ENCODE peak calls at places on chromosomes 12 and 14, in eight cellular contexts. X is EL; R is fibroblast of the conjunctiva; O is immature natural killer cell; Q is activated CD8-positive, alpha-beta memory T cell treated with anti-CD3 and anti-CD28 coated beads, Interleukin-2, amount 50 U/mL, for 4 hours; G is activated T-cell treated with anti-CD3 and anti-CD28 coated beads, Interleukin-2, amount 50 U/mL, for 48 hours; Y is left ventricle myocardium superior; T is psoas muscle. U is an unnamed sample.

GRCh38 chr12:113766880-113767878 is 198.9 kb downstream of the RBM19 start:
- DNase-seq in X (peak; percentile 90), R (peak; percentile 18), O (no peak), Q (no peak), G (no peak), Y (no peak), T (no peak), U (no peak)

GRCh38 chr12:4272014-4272975 is 1.3 kb upstream of the CCND2 start:
- DNase-seq in X (no peak), R (peak; percentile 51), O (peak; percentile 91), Q (peak; percentile 86), G (peak; percentile 91), Y (peak; percentile 80), T (peak; percentile 77), U (peak; percentile 89)

GRCh38 chr14:101820283-101820798 is 58.8 kb downstream of the PPP2R5C start:
- DNase-seq in X (no peak), R (no peak), O (peak; percentile 81), Q (peak; percentile 46), G (peak; percentile 63), Y (no peak), T (no peak), U (no peak)

GRCh38 chr14:74508292-74508731 is 14.7 kb downstream of the ISCA2 start:
- DNase-seq in X (no peak), R (no peak), O (no peak), Q (no peak), G (no peak), Y (no peak), T (no peak), U (no peak)

GRCh38 chr14:52678591-52678990 is 16.8 kb downstream of the ERO1A start:
- DNase-seq in X (no peak), R (no peak), O (no peak), Q (no peak), G (no peak), Y (no peak), T (no peak), U (no peak)

GRCh38 chr12:122096591-122097149 is 18.1 kb downstream of the MLXIP start:
- DNase-seq in X (no peak), R (no peak), O (no peak), Q (no peak), G (no peak), Y (peak; percentile 61), T (peak; percentile 84), U (no peak)

GRCh38 chr12:76020281-76020680 is 11.3 kb downstream of the PHLDA1 start:
- DNase-seq in X (peak; percentile 81), R (no peak), O (peak; percentile 90), Q (peak; percentile 67), G (peak; percentile 87), Y (no peak), T (no peak), U (no peak)

GRCh38 chr14:50388256-50388931 is 8.3 kb downstream of the CDKL1 start:
- DNase-seq in X (no peak), R (no peak), O (no peak), Q (no peak), G (no peak), Y (no peak), T (no peak), U (no peak)

GRCh38 chr12:101924647-101925046 is 47.3 kb downstream of the DRAM1 start:
- DNase-seq in X (peak; percentile 60), R (no peak), O (no peak), Q (no peak), G (no peak), Y (no peak), T (no peak), U (no peak)

GRCh38 chr12:68784015-68784414 is 24.0 kb upstream of the MDM2 start:
- DNase-seq in X (no peak), R (no peak), O (no peak), Q (no peak), G (no peak), Y (no peak), T (no peak), U (no peak)

GRCh38 chr12:79883216-79883615 is 51.7 kb downstream of the PPP1R12A start:
- DNase-seq in X (peak; percentile 54), R (no peak), O (no peak), Q (no peak), G (no peak), Y (no peak), T (no peak), U (no peak)

GRCh38 chr14:53938126-53938671 is 18.4 kb downstream of the BMP4 start:
- DNase-seq in X (peak; percentile 41), R (no peak), O (no peak), Q (no peak), G (no peak), Y (no peak), T (no peak), U (no peak)

GRCh38 chr14:30657606-30658163 is 35.6 kb downstream of the SCFD1 start:
- DNase-seq in X (no peak), R (no peak), O (no peak), Q (no peak), G (no peak), Y (no peak), T (no peak), U (no peak)

GRCh38 chr14:78356406-78356805 is 186.2 kb downstream of the NRXN3 start:
- DNase-seq in X (no peak), R (no peak), O (no peak), Q (no peak), G (no peak), Y (no peak), T (no peak), U (no peak)

GRCh38 chr14:95300697-95301526 is 18.8 kb downstream of the CLMN start:
- DNase-seq in X (no peak), R (no peak), O (no peak), Q (no peak), G (no peak), Y (no peak), T (no peak), U (no peak)

GRCh38 chr14:63770187-63770807 is 42.4 kb upstream of the SGPP1 start:
- DNase-seq in X (peak; percentile 57), R (peak; percentile 36), O (peak; percentile 60), Q (peak; percentile 39), G (peak; percentile 38), Y (no peak), T (no peak), U (peak; percentile 42)

GRCh38 chr14:24259282-24260025 is 3.5 kb downstream of the TGM1 start:
- DNase-seq in X (peak; percentile 75), R (no peak), O (no peak), Q (no peak), G (no peak), Y (no peak), T (no peak), U (no peak)

GRCh38 chr14:93096923-93097322 is 18.8 kb downstream of the ITPK1 start:
- DNase-seq in X (no peak), R (no peak), O (no peak), Q (no peak), G (no peak), Y (peak; percentile 83), T (no peak), U (peak; percentile 45)

GRCh38 chr14:23381871-23382270 is 5.0 kb downstream of the CMTM5 start:
- DNase-seq in X (no peak), R (no peak), O (no peak), Q (no peak), G (no peak), Y (no peak), T (no peak), U (no peak)

GRCh38 chr14:86858591-86858990 is 1134.4 kb downstream of the GALC start:
- DNase-seq in X (no peak), R (no peak), O (no peak), Q (no peak), G (no peak), Y (no peak), T (no peak), U (no peak)

GRCh38 chr14:23548351-23549318 is 2.9 kb downstream of the ZFHX2 start:
- DNase-seq in X (peak; percentile 73), R (no peak), O (no peak), Q (no peak), G (no peak), Y (no peak), T (no peak), U (no peak)

GRCh38 chr12:27462151-27462694 is 15.7 kb downstream of the SMCO2 start:
- DNase-seq in X (peak; percentile 59), R (no peak), O (no peak), Q (no peak), G (no peak), Y (no peak), T (no peak), U (peak; percentile 26)

GRCh38 chr12:80374615-80375014 is 69.4 kb upstream of the PTPRQ start:
- DNase-seq in X (no peak), R (no peak), O (no peak), Q (no peak), G (no peak), Y (no peak), T (no peak), U (no peak)

GRCh38 chr14:58637391-58638230 is at the start of gene DACT1:
- DNase-seq in X (peak; percentile 76), R (peak; percentile 36), O (peak; percentile 25), Q (peak; percentile 41), G (peak; percentile 70), Y (peak; percentile 84), T (peak; percentile 74), U (peak; percentile 51)

GRCh38 chr14:49173765-49174373 is 412.3 kb downstream of the RPS29 start:
- DNase-seq in X (peak; percentile 41), R (peak; percentile 39), O (no peak), Q (no peak), G (peak; percentile 49), Y (no peak), T (no peak), U (no peak)

GRCh38 chr14:20092050-20092449 is 18.5 kb upstream of the OR4K17 start:
- DNase-seq in X (no peak), R (no peak), O (no peak), Q (no peak), G (no peak), Y (no peak), T (no peak), U (no peak)

GRCh38 chr14:78709795-78710569 is 539.8 kb downstream of the NRXN3 start:
- DNase-seq in X (no peak), R (no peak), O (no peak), Q (no peak), G (no peak), Y (no peak), T (no peak), U (no peak)

GRCh38 chr14:87013583-87013982 is 979.4 kb downstream of the GALC start:
- DNase-seq in X (peak; percentile 65), R (no peak), O (no peak), Q (no peak), G (no peak), Y (no peak), T (no peak), U (no peak)

GRCh38 chr12:93537769-93538168 is 34.7 kb upstream of the SOCS2 start:
- DNase-seq in X (no peak), R (no peak), O (no peak), Q (no peak), G (no peak), Y (no peak), T (no peak), U (no peak)

GRCh38 chr12:48455116-48455515 is 17.2 kb upstream of the ANP32D start:
- DNase-seq in X (no peak), R (no peak), O (no peak), Q (no peak), G (no peak), Y (no peak), T (no peak), U (no peak)

GRCh38 chr12:69987453-69988102 is 162.6 kb downstream of the MYRFL start:
- DNase-seq in X (peak; percentile 87), R (peak; percentile 67), O (no peak), Q (no peak), G (no peak), Y (no peak), T (no peak), U (no peak)

GRCh38 chr12:41188058-41188840 is at the start of gene PDZRN4:
- DNase-seq in X (no peak), R (no peak), O (no peak), Q (no peak), G (no peak), Y (peak; percentile 32), T (peak; percentile 49), U (peak; percentile 13)

GRCh38 chr14:55942101-55942645 is 176.0 kb upstream of the PELI2 start:
- DNase-seq in X (no peak), R (no peak), O (no peak), Q (no peak), G (no peak), Y (no peak), T (no peak), U (no peak)

GRCh38 chr14:71471604-71472003 is 460.6 kb upstream of the RGS6 start:
- DNase-seq in X (no peak), R (no peak), O (no peak), Q (no peak), G (no peak), Y (no peak), T (no peak), U (no peak)

U was measured in heart right ventricle.